ENCODE peak calls at places on chromosome 22, in five cellular contexts. One of them, this sample, is unnamed.

GRCh38 chr22:40661661-40662060 is 17.6 kb upstream of the MCHR1 start:
- DNase-seq in RWPE1: no peak
- DNase-seq in GM10248: no peak
- DNase-seq in MM.1S: no peak
- DNase-seq in nephron progenitor cell: no peak
- DNase-seq in this sample: no peak

GRCh38 chr22:44578516-44579230 is 80.6 kb upstream of the RTL6 start:
- DNase-seq in nephron progenitor cell: no peak
- DNase-seq in MM.1S: no peak
- DNase-seq in RWPE1: no peak
- DNase-seq in GM10248: no peak
- DNase-seq in this sample: no peak

GRCh38 chr22:44758354-44758969 is 6.1 kb downstream of the ARHGAP8 start:
- DNase-seq in nephron progenitor cell: no peak
- DNase-seq in RWPE1: peak
- DNase-seq in MM.1S: no peak
- DNase-seq in GM10248: no peak
- DNase-seq in this sample: no peak

GRCh38 chr22:39209756-39210155 is 35.0 kb downstream of the PDGFB start:
- DNase-seq in GM10248: no peak
- DNase-seq in MM.1S: no peak
- DNase-seq in RWPE1: no peak
- DNase-seq in nephron progenitor cell: no peak
- DNase-seq in this sample: no peak

GRCh38 chr22:25364736-25365241 is 145.3 kb downstream of the CRYBB2 start:
- DNase-seq in nephron progenitor cell: no peak
- DNase-seq in RWPE1: no peak
- DNase-seq in GM10248: no peak
- DNase-seq in MM.1S: no peak
- DNase-seq in this sample: no peak

GRCh38 chr22:50313600-50313999 is 6.2 kb upstream of the PLXNB2 start:
- DNase-seq in MM.1S: no peak
- DNase-seq in GM10248: no peak
- DNase-seq in nephron progenitor cell: no peak
- DNase-seq in RWPE1: no peak
- DNase-seq in this sample: no peak

GRCh38 chr22:32994046-32994827 is 63.9 kb downstream of the SYN3 start:
- DNase-seq in nephron progenitor cell: no peak
- DNase-seq in GM10248: no peak
- DNase-seq in RWPE1: no peak
- DNase-seq in MM.1S: no peak
- DNase-seq in this sample: no peak

GRCh38 chr22:47372111-47372581 is 609.7 kb downstream of the TBC1D22A start:
- DNase-seq in nephron progenitor cell: no peak
- DNase-seq in MM.1S: no peak
- DNase-seq in RWPE1: no peak
- DNase-seq in GM10248: no peak
- DNase-seq in this sample: no peak

GRCh38 chr22:46086577-46087335 is 63.6 kb upstream of the PPARA start:
- DNase-seq in RWPE1: no peak
- DNase-seq in GM10248: no peak
- DNase-seq in nephron progenitor cell: no peak
- DNase-seq in MM.1S: no peak
- DNase-seq in this sample: no peak

GRCh38 chr22:43467571-43467970 is 55.8 kb downstream of the MPPED1 start:
- DNase-seq in RWPE1: no peak
- DNase-seq in GM10248: no peak
- DNase-seq in MM.1S: no peak
- DNase-seq in nephron progenitor cell: no peak
- DNase-seq in this sample: no peak

GRCh38 chr22:48954781-48955311 is 872.8 kb downstream of the BRD1 start:
- DNase-seq in RWPE1: no peak
- DNase-seq in nephron progenitor cell: no peak
- DNase-seq in GM10248: no peak
- DNase-seq in MM.1S: no peak
- DNase-seq in this sample: no peak

GRCh38 chr22:43512279-43512678 is 100.5 kb downstream of the MPPED1 start:
- DNase-seq in GM10248: no peak
- DNase-seq in nephron progenitor cell: no peak
- DNase-seq in MM.1S: no peak
- DNase-seq in RWPE1: no peak
- DNase-seq in this sample: no peak

GRCh38 chr22:42385691-42386090 is 46.5 kb downstream of the NFAM1 start:
- DNase-seq in MM.1S: no peak
- DNase-seq in nephron progenitor cell: no peak
- DNase-seq in GM10248: no peak
- DNase-seq in RWPE1: no peak
- DNase-seq in this sample: no peak

GRCh38 chr22:46107089-46107664 is 43.1 kb upstream of the PPARA start:
- DNase-seq in MM.1S: no peak
- DNase-seq in GM10248: no peak
- DNase-seq in RWPE1: no peak
- DNase-seq in nephron progenitor cell: no peak
- DNase-seq in this sample: no peak

GRCh38 chr22:17842386-17842785 is 68.1 kb upstream of the BID start:
- DNase-seq in RWPE1: no peak
- DNase-seq in MM.1S: peak
- DNase-seq in GM10248: peak
- DNase-seq in nephron progenitor cell: no peak
- DNase-seq in this sample: no peak

GRCh38 chr22:42957958-42958357 is 57.0 kb downstream of the PACSIN2 start:
- DNase-seq in GM10248: no peak
- DNase-seq in RWPE1: no peak
- DNase-seq in nephron progenitor cell: no peak
- DNase-seq in MM.1S: no peak
- DNase-seq in this sample: no peak

GRCh38 chr22:27723150-27723549 is 78.4 kb downstream of the MN1 start:
- DNase-seq in RWPE1: no peak
- DNase-seq in MM.1S: no peak
- DNase-seq in nephron progenitor cell: no peak
- DNase-seq in GM10248: no peak
- DNase-seq in this sample: no peak

GRCh38 chr22:21672107-21672629 is 6.4 kb downstream of the PPIL2 start:
- DNase-seq in RWPE1: no peak
- DNase-seq in nephron progenitor cell: no peak
- DNase-seq in MM.1S: no peak
- DNase-seq in GM10248: no peak
- DNase-seq in this sample: no peak
- TF ChIP-seq CTCF in RWPE1: no peak
- TF ChIP-seq CTCF in nephron progenitor cell: no peak
- TF ChIP-seq CTCF in MM.1S: no peak
- TF ChIP-seq CTCF in GM10248: no peak
- TF ChIP-seq CTCF in this sample: no peak

GRCh38 chr22:31140746-31141145 is 438 bp upstream of the PLA2G3 start:
- DNase-seq in nephron progenitor cell: no peak
- DNase-seq in GM10248: no peak
- DNase-seq in RWPE1: no peak
- DNase-seq in MM.1S: no peak
- DNase-seq in this sample: no peak

GRCh38 chr22:31139066-31139465 is 1.2 kb downstream of the PLA2G3 start:
- DNase-seq in nephron progenitor cell: no peak
- DNase-seq in MM.1S: no peak
- DNase-seq in GM10248: no peak
- DNase-seq in RWPE1: no peak
- DNase-seq in this sample: no peak

GRCh38 chr22:31141551-31141950 is 1.2 kb upstream of the PLA2G3 start:
- DNase-seq in nephron progenitor cell: no peak
- DNase-seq in MM.1S: no peak
- DNase-seq in RWPE1: no peak
- DNase-seq in GM10248: no peak
- DNase-seq in this sample: no peak

GRCh38 chr22:31138126-31138525 is 2.2 kb downstream of the PLA2G3 start:
- DNase-seq in MM.1S: no peak
- DNase-seq in GM10248: no peak
- DNase-seq in RWPE1: no peak
- DNase-seq in nephron progenitor cell: no peak
- DNase-seq in this sample: no peak

GRCh38 chr22:31139866-31140716 is at the start of gene PLA2G3:
- DNase-seq in RWPE1: no peak
- DNase-seq in MM.1S: no peak
- DNase-seq in GM10248: no peak
- DNase-seq in nephron progenitor cell: peak
- DNase-seq in this sample: no peak
- TF ChIP-seq CTCF in RWPE1: no peak
- TF ChIP-seq CTCF in MM.1S: no peak
- TF ChIP-seq CTCF in GM10248: no peak
- TF ChIP-seq CTCF in nephron progenitor cell: peak
- TF ChIP-seq CTCF in this sample: no peak

GRCh38 chr22:22422629-22423112 is 85.9 kb downstream of the ZNF280B start:
- DNase-seq in GM10248: peak
- DNase-seq in nephron progenitor cell: peak
- DNase-seq in RWPE1: peak
- DNase-seq in MM.1S: peak
- DNase-seq in this sample: peak
- TF ChIP-seq CTCF in GM10248: peak
- TF ChIP-seq CTCF in nephron progenitor cell: peak
- TF ChIP-seq CTCF in RWPE1: peak
- TF ChIP-seq CTCF in MM.1S: peak
- TF ChIP-seq CTCF in this sample: no peak

DNA sequence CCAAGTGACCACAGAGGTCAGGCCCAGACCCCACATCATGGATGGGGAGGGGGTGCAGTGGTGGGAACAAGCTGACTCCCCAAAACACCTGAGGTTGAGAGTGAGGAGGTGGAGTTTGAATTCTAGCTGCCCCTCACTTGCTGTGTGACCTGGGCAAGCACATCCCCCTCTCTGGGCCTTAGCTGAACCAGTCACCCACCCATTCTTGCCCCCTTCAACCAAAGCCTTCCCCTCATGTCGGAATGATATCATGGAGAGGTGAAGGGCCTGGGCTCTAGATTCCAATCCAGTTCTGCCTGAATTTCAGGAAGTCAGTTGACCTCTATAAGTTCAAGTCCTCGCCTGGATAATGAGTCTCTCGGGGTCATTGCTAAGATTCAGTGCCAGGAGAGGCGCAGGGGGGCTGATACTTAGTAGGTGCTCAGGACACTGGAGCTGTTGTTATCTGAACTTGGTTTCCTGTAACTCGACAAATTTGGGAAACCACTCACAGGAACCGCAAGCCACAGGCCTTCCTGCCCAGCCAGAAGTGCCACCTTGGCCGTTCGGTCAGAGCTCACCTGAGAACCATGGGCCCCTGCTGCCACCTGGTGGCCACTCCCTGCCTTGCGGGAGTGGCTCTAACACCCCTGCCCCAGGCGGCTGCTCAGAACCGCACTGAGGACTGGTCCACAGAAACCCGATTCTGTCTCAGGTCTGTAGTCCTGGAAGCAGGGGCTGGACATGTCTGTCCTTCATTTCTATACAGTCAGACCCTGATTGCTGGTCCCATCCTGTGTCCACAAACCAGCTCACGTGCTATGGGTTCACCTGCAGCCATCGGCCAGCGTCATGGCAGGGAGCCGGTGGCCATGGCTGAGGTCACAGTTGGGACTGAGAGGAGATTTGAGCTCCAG is 6.9 kb downstream of the CDC42EP1 start:
- DNase-seq in nephron progenitor cell: peak
- DNase-seq in MM.1S: peak
- DNase-seq in GM10248: peak
- DNase-seq in RWPE1: no peak
- DNase-seq in this sample: peak
- TF ChIP-seq CTCF in nephron progenitor cell: peak
- TF ChIP-seq CTCF in MM.1S: peak
- TF ChIP-seq CTCF in GM10248: peak
- TF ChIP-seq CTCF in RWPE1: peak
- TF ChIP-seq CTCF in this sample: peak

GRCh38 chr22:19951351-19951750 is 9.7 kb upstream of the TXNRD2 start:
- DNase-seq in RWPE1: no peak
- DNase-seq in MM.1S: no peak
- DNase-seq in GM10248: no peak
- DNase-seq in nephron progenitor cell: no peak
- DNase-seq in this sample: no peak
- TF ChIP-seq CTCF in RWPE1: no peak
- TF ChIP-seq CTCF in MM.1S: no peak
- TF ChIP-seq CTCF in GM10248: no peak
- TF ChIP-seq CTCF in nephron progenitor cell: no peak
- TF ChIP-seq CTCF in this sample: no peak

This sample was measured in GM13977.